ENCODE peak calls at places on chromosomes 11 and 22, in seven cellular contexts. X, O, T, V, Z, L and G are unnamed samples.

GRCh38 chr11:19405966-19406365 is 165.2 kb upstream of the E2F8 start:
- DNase-seq in X (no peak), O (no peak), T (no peak), V (no peak), Z (no peak), L (no peak), G (no peak)

GRCh38 chr22:38802671-38803121 is 8.8 kb upstream of the DNAL4 start:
- DNase-seq in X (peak; percentile 86), O (no peak), T (no peak), V (no peak), Z (no peak), L (peak; percentile 98), G (peak; percentile 38)

GRCh38 chr22:36546092-36546804 is 17.3 kb upstream of the EIF3D start:
- DNase-seq in X (no peak), O (no peak), T (peak; percentile 10), V (no peak), Z (no peak), L (peak; percentile 36), G (no peak)

GRCh38 chr11:95365346-95365745 is 134.3 kb upstream of the SESN3 start:
- DNase-seq in X (no peak), O (no peak), T (no peak), V (no peak), Z (no peak), L (no peak), G (no peak)

GRCh38 chr22:21632237-21632895 is at the start of gene CCDC116:
- DNase-seq in X (peak; percentile 79), O (no peak), T (peak; percentile 86), V (peak; percentile 60), Z (peak; percentile 55), L (no peak), G (peak; percentile 17)

GRCh38 chr22:48492371-48493320 is 1335.0 kb downstream of the BRD1 start:
- DNase-seq in X (peak; percentile 80), O (peak; percentile 44), T (peak; percentile 0), V (no peak), Z (no peak), L (peak; percentile 60), G (peak; percentile 83)

GRCh38 chr11:113178671-113179070 is 135.7 kb upstream of the TTC12 start:
- DNase-seq in X (no peak), O (no peak), T (no peak), V (no peak), Z (no peak), L (no peak), G (no peak)

GRCh38 chr11:105000797-105001196 is 22.2 kb downstream of the CASP5 start:
- DNase-seq in X (no peak), O (no peak), T (no peak), V (peak; percentile 3), Z (peak; percentile 26), L (no peak), G (no peak)

GRCh38 chr11:63635762-63636465 is 21.7 kb upstream of the PLAAT3 start:
- DNase-seq in X (no peak), O (peak; percentile 7), T (peak; percentile 30), V (peak; percentile 61), Z (peak; percentile 29), L (peak; percentile 60), G (peak; percentile 53)

GRCh38 chr22:36701941-36702640 is 1.5 kb downstream of the CACNG2 start:
- DNase-seq in X (no peak), O (no peak), T (no peak), V (no peak), Z (no peak), L (no peak), G (no peak)

GRCh38 chr22:45977551-45978274 is 751 bp upstream of the WNT7B start:
- DNase-seq in X (no peak), O (no peak), T (no peak), V (no peak), Z (no peak), L (no peak), G (no peak)

GRCh38 chr11:123473941-123474668 is 44.0 kb downstream of the GRAMD1B start:
- DNase-seq in X (no peak), O (no peak), T (no peak), V (no peak), Z (no peak), L (peak; percentile 91), G (no peak)

GRCh38 chr11:121029153-121029552 is 5.3 kb downstream of the TBCEL start:
- DNase-seq in X (no peak), O (no peak), T (no peak), V (no peak), Z (no peak), L (no peak), G (no peak)

GRCh38 chr11:119091966-119092879 is 7.5 kb downstream of the HMBS start:
- DNase-seq in X (no peak), O (no peak), T (no peak), V (no peak), Z (no peak), L (no peak), G (no peak)

GRCh38 chr22:38348751-38349496 is 31.7 kb upstream of the CSNK1E start:
- DNase-seq in X (peak; percentile 48), O (no peak), T (no peak), V (no peak), Z (no peak), L (no peak), G (no peak)

GRCh38 chr11:116651098-116651756 is 121.6 kb downstream of the BUD13 start:
- DNase-seq in X (no peak), O (no peak), T (no peak), V (no peak), Z (no peak), L (no peak), G (no peak)

GRCh38 chr11:77062924-77063323 is 3.8 kb upstream of the CAPN5 start:
- DNase-seq in X (no peak), O (no peak), T (no peak), V (no peak), Z (no peak), L (no peak), G (no peak)

GRCh38 chr11:35138606-35138948 is 394 bp upstream of the CD44 start:
- DNase-seq in X (no peak), O (no peak), T (no peak), V (no peak), Z (no peak), L (no peak), G (no peak)

GRCh38 chr11:110435780-110436717 is 6.3 kb downstream of the FDX1 start:
- DNase-seq in X (no peak), O (no peak), T (no peak), V (no peak), Z (no peak), L (no peak), G (no peak)

GRCh38 chr22:22391543-22391942 is 117.0 kb downstream of the ZNF280B start:
- DNase-seq in X (no peak), O (no peak), T (no peak), V (no peak), Z (no peak), L (no peak), G (no peak)

GRCh38 chr22:44746836-44747519 is 5.4 kb upstream of the ARHGAP8 start:
- DNase-seq in X (no peak), O (no peak), T (no peak), V (no peak), Z (no peak), L (no peak), G (no peak)

GRCh38 chr11:65503923-65504670 is 5.3 kb downstream of the MALAT1 start:
- DNase-seq in X (no peak), O (no peak), T (no peak), V (no peak), Z (no peak), L (peak; percentile 72), G (no peak)

GRCh38 chr11:117199061-117199915 is at the start of gene TAGLN:
- DNase-seq in X (peak; percentile 97), O (no peak), T (no peak), V (no peak), Z (no peak), L (peak; percentile 94), G (no peak)

GRCh38 chr11:72072348-72072747 is 8.0 kb downstream of the NUMA1 start:
- DNase-seq in X (no peak), O (no peak), T (no peak), V (no peak), Z (no peak), L (peak; percentile 82), G (no peak)

GRCh38 chr11:75771646-75772410 is 3.2 kb downstream of the DGAT2 start:
- DNase-seq in X (peak; percentile 64), O (no peak), T (no peak), V (no peak), Z (no peak), L (peak; percentile 39), G (no peak)

GRCh38 chr11:120039031-120039430 is 98.9 kb downstream of the TRIM29 start:
- DNase-seq in X (no peak), O (no peak), T (no peak), V (no peak), Z (no peak), L (no peak), G (no peak)

GRCh38 chr22:37254206-37254866 is 10.3 kb upstream of the RAC2 start:
- DNase-seq in X (no peak), O (no peak), T (no peak), V (no peak), Z (no peak), L (peak; percentile 67), G (no peak)

GRCh38 chr11:47946682-47947575 is 33.4 kb upstream of the PTPRJ start:
- DNase-seq in X (peak; percentile 91), O (no peak), T (no peak), V (no peak), Z (no peak), L (peak; percentile 91), G (peak; percentile 46)

GRCh38 chr11:133934096-133934495 is 22.7 kb downstream of the IGSF9B start:
- DNase-seq in X (no peak), O (no peak), T (no peak), V (no peak), Z (no peak), L (no peak), G (no peak)